ENCODE peak calls at places on chromosomes 12 and 14, in five cellular contexts. Z is ovary, Y is endodermal cell, O is AG09309, U is NT2/D1. N is an unnamed sample.

GRCh38 chr12:29599397-29599796 is 101.9 kb upstream of the OVCH1 start:
- DNase-seq in Z (no peak), Y (no peak), O (no peak), U (no peak), N (no peak)

GRCh38 chr12:1839464-1839863 is 19.1 kb downstream of the LRTM2 start:
- DNase-seq in Z (no peak), Y (peak), O (no peak), U (no peak), N (no peak)

GRCh38 chr12:111457577-111457976 is 51.9 kb downstream of the SH2B3 start:
- DNase-seq in Z (no peak), Y (peak), O (no peak), U (no peak), N (no peak)

GRCh38 chr14:40652089-40652691 is 954.5 kb upstream of the LRFN5 start:
- DNase-seq in Z (no peak), Y (no peak), O (no peak), U (no peak), N (no peak)

GRCh38 chr12:11731042-11731357 is 81.5 kb downstream of the ETV6 start:
- DNase-seq in Z (no peak), Y (no peak), O (no peak), U (no peak), N (no peak)

GRCh38 chr14:61925043-61925442 is 162.8 kb downstream of the SNAPC1 start:
- DNase-seq in Z (no peak), Y (peak), O (no peak), U (no peak), N (peak)

GRCh38 chr14:104328607-104329006 is 190.2 kb downstream of the KIF26A start:
- DNase-seq in Z (no peak), Y (peak), O (no peak), U (no peak), N (no peak)

GRCh38 chr14:79502101-79502750 is 709.1 kb downstream of the DIO2 start:
- DNase-seq in Z (no peak), Y (peak), O (no peak), U (no peak), N (no peak)

GRCh38 chr14:33938131-33938949 is 12.5 kb downstream of the EGLN3 start:
- DNase-seq in Z (peak), Y (peak), O (no peak), U (peak), N (no peak)

GRCh38 chr14:79605863-79606262 is 605.4 kb downstream of the DIO2 start:
- DNase-seq in Z (no peak), Y (no peak), O (no peak), U (no peak), N (no peak)

GRCh38 chr14:32821989-32822653 is 116.6 kb upstream of the NPAS3 start:
- DNase-seq in Z (no peak), Y (no peak), O (no peak), U (no peak), N (no peak)

GRCh38 chr12:68559246-68559645 is 51.5 kb upstream of the RAP1B start:
- DNase-seq in Z (no peak), Y (no peak), O (no peak), U (no peak), N (no peak)

GRCh38 chr12:6279631-6280030 is 30.9 kb upstream of the PLEKHG6 start:
- DNase-seq in Z (no peak), Y (peak), O (no peak), U (no peak), N (no peak)

GRCh38 chr14:29716150-29716549 is 211.5 kb downstream of the PRKD1 start:
- DNase-seq in Z (no peak), Y (no peak), O (no peak), U (no peak), N (no peak)

GRCh38 chr12:45130881-45131281 is 80.0 kb upstream of the DBX2 start:
- DNase-seq in Z (peak), Y (peak), O (peak), U (peak), N (peak)

DNA sequence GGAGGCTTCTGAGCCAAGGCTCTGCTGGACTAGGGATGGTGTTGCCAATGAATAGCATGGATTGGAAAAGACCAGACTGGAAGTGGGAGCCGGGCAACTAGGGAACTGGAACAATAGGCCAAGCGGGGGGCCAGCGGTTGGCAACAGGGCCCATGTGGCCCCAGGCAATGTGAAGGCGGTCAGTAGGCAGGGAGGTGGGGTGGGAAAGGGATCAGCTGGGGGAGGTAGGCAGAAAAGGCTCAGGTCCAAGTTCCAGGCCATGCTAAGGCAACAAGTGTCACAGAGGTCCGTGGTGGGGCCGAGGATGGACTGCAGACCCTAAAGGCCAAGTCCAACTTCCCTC is 14.9 kb upstream of the MLXIP start:
- DNase-seq in Z (peak), Y (no peak), O (no peak), U (no peak), N (no peak)
- H3K4me3 ChIP-seq in Z (no peak), Y (no peak), O (no peak), U (no peak), N (no peak)

GRCh38 chr12:53953831-53954693 is 641 bp upstream of the HOXC12 start:
- DNase-seq in Z (no peak), Y (peak), O (no peak), U (no peak), N (no peak)
- H3K4me3 ChIP-seq in Z (no peak), Y (no peak), O (no peak), U (no peak), N (peak)

GRCh38 chr12:85558684-85559083 is 277.5 kb downstream of the RASSF9 start:
- DNase-seq in Z (no peak), Y (no peak), O (no peak), U (no peak), N (no peak)
- H3K4me3 ChIP-seq in Z (no peak), Y (no peak), O (no peak), U (no peak), N (no peak)

GRCh38 chr14:24261969-24262327 is 1.0 kb downstream of the TGM1 start:
- DNase-seq in Z (no peak), Y (no peak), O (no peak), U (no peak), N (no peak)
- H3K4me3 ChIP-seq in Z (no peak), Y (no peak), O (no peak), U (no peak), N (no peak)

GRCh38 chr12:132560421-132560830 is 50.0 kb downstream of the LRCOL1 start:
- DNase-seq in Z (no peak), Y (peak), O (no peak), U (no peak), N (peak)
- H3K4me3 ChIP-seq in Z (peak), Y (peak), O (peak), U (peak), N (peak)

DNA sequence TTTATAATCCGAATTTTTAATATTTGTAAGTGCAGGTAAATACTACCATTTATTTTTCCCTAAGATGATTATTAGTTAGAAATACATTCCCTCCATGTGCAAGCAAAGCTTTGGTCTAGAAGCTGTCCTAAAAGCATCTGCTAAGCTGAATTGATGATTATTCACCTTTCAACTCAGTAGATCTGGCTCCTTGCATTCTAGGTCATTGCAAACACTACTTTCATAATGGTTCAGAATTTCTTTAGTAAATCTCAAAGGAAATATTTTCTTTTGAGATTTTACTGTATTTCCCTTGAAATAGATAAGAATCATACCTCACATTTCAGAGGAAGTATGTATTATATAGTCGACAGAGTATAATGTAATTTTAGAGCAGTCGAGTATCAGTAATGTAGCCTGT is 2.4 kb downstream of the ETNK1 start:
- DNase-seq in Z (no peak), Y (no peak), O (no peak), U (no peak), N (no peak)
- H3K4me3 ChIP-seq in Z (peak), Y (peak), O (peak), U (peak), N (no peak)

GRCh38 chr14:73757381-73757780 is 43.2 kb upstream of the PNMA1 start:
- DNase-seq in Z (no peak), Y (no peak), O (no peak), U (no peak), N (no peak)
- H3K4me3 ChIP-seq in Z (no peak), Y (no peak), O (no peak), U (no peak), N (no peak)

DNA sequence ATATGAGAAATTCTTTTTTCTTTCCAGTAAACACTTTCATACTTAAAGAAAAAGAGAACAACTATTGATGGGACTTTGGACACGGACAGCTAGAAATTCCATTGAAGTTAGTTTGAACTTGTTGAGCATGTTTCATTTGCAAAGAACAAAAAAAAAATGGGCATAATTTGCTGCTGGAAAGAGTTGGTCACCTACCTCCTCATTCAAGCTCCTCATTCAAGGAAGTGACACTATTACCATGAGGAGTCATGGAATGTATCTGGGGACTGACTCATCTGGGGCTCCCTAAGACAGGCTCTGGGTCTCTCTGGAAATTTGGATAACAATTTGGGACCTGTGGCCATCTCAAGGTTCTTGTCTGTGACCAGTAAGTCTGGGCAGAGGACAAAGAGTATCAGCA is 50.4 kb downstream of the KICS2 start:
- DNase-seq in Z (no peak), Y (no peak), O (no peak), U (no peak), N (no peak)
- H3K4me3 ChIP-seq in Z (no peak), Y (no peak), O (no peak), U (no peak), N (no peak)

N was measured in WERI-Rb-1.